ENCODE peak calls at places on chromosomes 2 and 18, in seven cellular contexts. G is trophoblast cell, A is H9, N is H1, J is mesenchymal stem cell, Y is mesendoderm, T is neuronal stem cell. K is an unnamed sample.

GRCh38 chr18:57833441-57834101 is 30.5 kb upstream of the ATP8B1 start:
- DNase-seq in J (peak; percentile 28), G (peak; percentile 31), Y (peak; percentile 64), N (no peak), A (no peak), T (no peak), K (peak; percentile 57)

GRCh38 chr2:179622122-179622521 is 239.3 kb downstream of the ZNF385B start:
- DNase-seq in J (no peak), A (no peak), Y (no peak), T (no peak), G (no peak), N (no peak), K (peak; percentile 81)

GRCh38 chr2:217797170-217797569 is 205.6 kb downstream of the TNS1 start:
- DNase-seq in Y (no peak), J (no peak), A (no peak), T (no peak), G (no peak), N (no peak), K (no peak)

GRCh38 chr2:240626531-240627300 is 1.4 kb downstream of the GPR35 start:
- DNase-seq in T (no peak), J (no peak), Y (no peak), G (no peak), N (no peak), A (peak; percentile 29), K (no peak)

GRCh38 chr2:2742745-2743144 is 411.7 kb upstream of the MYT1L start:
- DNase-seq in J (no peak), N (no peak), T (no peak), G (no peak), A (no peak), Y (no peak), K (no peak)

GRCh38 chr2:871175-871727 is 79.4 kb upstream of the SNTG2 start:
- DNase-seq in Y (no peak), A (peak; percentile 21), N (no peak), G (no peak), T (no peak), J (no peak), K (no peak)

GRCh38 chr18:49812321-49813070 is 837 bp downstream of the ACAA2 start:
- DNase-seq in Y (no peak), N (no peak), G (no peak), A (no peak), T (no peak), J (peak; percentile 57), K (peak; percentile 15)

GRCh38 chr2:168781191-168781818 is 21.1 kb upstream of the NOSTRIN start:
- DNase-seq in T (no peak), N (no peak), Y (no peak), A (no peak), G (no peak), J (no peak), K (no peak)

GRCh38 chr2:53594586-53594918 is 173.1 kb upstream of the CHAC2 start:
- DNase-seq in Y (no peak), N (no peak), J (no peak), G (no peak), T (no peak), A (no peak), K (no peak)

GRCh38 chr2:118732432-118732831 is 115.0 kb downstream of the EN1 start:
- DNase-seq in G (no peak), T (no peak), N (no peak), A (no peak), Y (no peak), J (no peak), K (no peak)

GRCh38 chr2:105798595-105798994 is 53.9 kb downstream of the NCK2 start:
- DNase-seq in A (no peak), N (no peak), Y (no peak), G (no peak), T (no peak), J (peak; percentile 12), K (peak; percentile 23)

GRCh38 chr2:237696471-237696870 is 69.1 kb downstream of the LRRFIP1 start:
- DNase-seq in G (no peak), N (no peak), A (peak; percentile 14), T (no peak), J (peak; percentile 29), Y (no peak), K (no peak)

GRCh38 chr2:58107803-58108710 is 61.5 kb downstream of the VRK2 start:
- DNase-seq in Y (no peak), J (peak; percentile 98), A (no peak), N (no peak), G (peak; percentile 52), T (no peak), K (peak; percentile 97)

GRCh38 chr2:221460136-221460535 is 112.0 kb downstream of the EPHA4 start:
- DNase-seq in J (no peak), Y (no peak), G (no peak), A (no peak), T (no peak), N (no peak), K (no peak)
- H3K23ac ChIP-seq in J (no peak overlapping the region), Y (no peak overlapping the region), G (no peak overlapping the region), A (no peak overlapping the region), T (no peak overlapping the region), N (no peak overlapping the region), K (no peak overlapping the region)

DNA sequence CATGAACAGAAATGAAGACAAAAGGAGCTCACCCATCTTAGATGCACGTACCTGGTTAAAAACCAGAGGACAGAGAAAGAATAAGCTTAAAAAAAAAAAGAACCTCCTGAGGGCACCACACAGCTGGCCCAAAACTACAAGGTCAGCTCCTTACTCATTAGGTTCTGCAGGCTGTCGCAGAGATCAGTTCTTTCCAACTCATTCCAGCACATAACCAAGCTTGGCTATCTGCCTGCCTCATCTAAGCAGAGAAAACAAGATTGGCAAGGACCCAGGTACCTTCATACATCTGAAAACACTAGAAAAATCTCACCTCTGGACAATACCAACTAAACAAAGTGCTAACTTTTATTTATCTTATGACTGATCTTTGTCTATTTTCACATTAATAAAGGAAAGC is 89.9 kb downstream of the NOL10 start:
- DNase-seq in A (no peak), G (peak; percentile 53), J (no peak), Y (no peak), T (no peak), N (no peak), K (no peak)
- H3K23ac ChIP-seq in A (no peak overlapping the region), G (no peak overlapping the region), J (no peak overlapping the region), Y (no peak overlapping the region), T (no peak overlapping the region), N (no peak overlapping the region), K (no peak overlapping the region)

DNA sequence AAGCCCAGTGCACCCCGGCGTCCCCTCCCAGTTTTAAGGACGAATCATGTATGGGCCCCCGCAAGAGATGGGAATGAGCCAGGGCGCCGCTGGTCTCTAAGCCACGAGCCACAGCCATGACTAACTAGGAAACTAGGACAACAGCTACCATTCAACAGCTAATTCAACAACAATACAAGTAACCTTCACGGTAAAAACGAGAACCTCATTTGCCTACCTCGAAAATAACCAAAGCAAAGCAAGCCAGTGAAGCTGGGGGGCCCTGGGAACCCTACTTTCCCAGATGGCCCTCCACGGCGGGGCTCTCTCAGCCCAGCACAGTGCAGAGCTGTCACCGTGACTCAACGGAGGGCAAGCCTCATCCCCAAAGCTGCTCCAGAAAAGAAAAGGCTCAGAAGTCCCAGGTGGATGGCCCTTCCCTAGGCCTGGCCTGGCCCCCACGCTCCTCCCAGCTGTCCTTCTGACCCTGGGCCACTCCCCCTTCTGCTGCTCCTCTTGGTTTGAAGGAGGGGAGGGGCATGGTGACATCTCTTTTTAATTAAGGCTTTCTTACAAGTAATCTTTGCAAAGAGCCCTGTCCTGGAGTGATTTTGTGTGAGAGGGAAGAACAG is 126.3 kb downstream of the HDAC4 start:
- DNase-seq in T (peak; percentile 42), G (no peak), N (no peak), A (peak; percentile 36), J (no peak), Y (no peak), K (peak; percentile 70)
- H3K23ac ChIP-seq in T (no peak overlapping the region), G (no peak overlapping the region), N (no peak overlapping the region), A (no peak overlapping the region), J (no peak overlapping the region), Y (no peak overlapping the region), K (peak overlapping the region; percentile 62)

GRCh38 chr2:117339980-117340379 is 474.5 kb upstream of the DDX18 start:
- DNase-seq in Y (no peak), G (no peak), N (no peak), A (no peak), J (no peak), T (no peak), K (no peak)

GRCh38 chr2:117336496-117336895 is 478.0 kb upstream of the DDX18 start:
- DNase-seq in N (no peak), J (no peak), A (no peak), T (no peak), Y (no peak), G (no peak), K (no peak)

GRCh38 chr2:117342415-117342814 is 472.1 kb upstream of the DDX18 start:
- DNase-seq in A (no peak), Y (no peak), N (no peak), J (no peak), T (no peak), G (no peak), K (no peak)
- H3K23ac ChIP-seq in A (no peak overlapping the region), Y (no peak overlapping the region), N (no peak overlapping the region), J (no peak overlapping the region), T (no peak overlapping the region), G (no peak overlapping the region), K (no peak overlapping the region)

DNA sequence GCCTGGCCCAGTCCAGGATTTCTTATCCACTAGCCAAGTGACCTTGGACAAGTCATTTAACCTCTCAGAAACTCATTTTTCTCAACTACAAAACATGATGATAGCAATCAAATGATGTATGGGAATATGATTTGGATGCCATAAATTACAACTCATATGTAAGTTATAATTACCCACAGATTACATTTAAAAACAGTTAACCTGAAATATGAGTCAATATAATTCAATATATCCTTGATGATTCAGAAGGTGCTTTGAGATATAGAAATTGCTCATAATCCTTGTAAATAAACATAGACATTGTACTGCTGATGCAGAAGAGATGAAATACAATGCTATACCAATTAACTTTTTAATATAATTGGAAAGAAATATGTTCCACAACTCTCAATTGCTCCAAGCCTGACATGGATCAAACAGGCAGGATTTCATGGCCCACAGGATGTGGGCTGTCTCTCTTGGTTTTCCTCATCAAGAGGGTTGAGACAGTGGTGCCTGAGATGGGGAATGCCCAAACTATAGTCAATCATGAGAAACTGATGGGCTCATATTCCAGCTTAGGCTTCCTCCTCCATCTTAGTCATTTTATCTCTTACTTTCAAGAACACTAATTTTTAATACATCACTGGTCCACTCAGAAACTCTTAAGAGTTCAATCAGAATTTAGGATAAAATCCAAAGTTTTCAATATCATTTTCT is 49.5 kb downstream of the NCKAP5 start:
- DNase-seq in Y (no peak), T (no peak), G (no peak), N (no peak), J (no peak), A (no peak), K (peak; percentile 6)
- H3K23ac ChIP-seq in Y (no peak overlapping the region), T (no peak overlapping the region), G (no peak overlapping the region), N (no peak overlapping the region), J (no peak overlapping the region), A (no peak overlapping the region), K (no peak overlapping the region)

DNA sequence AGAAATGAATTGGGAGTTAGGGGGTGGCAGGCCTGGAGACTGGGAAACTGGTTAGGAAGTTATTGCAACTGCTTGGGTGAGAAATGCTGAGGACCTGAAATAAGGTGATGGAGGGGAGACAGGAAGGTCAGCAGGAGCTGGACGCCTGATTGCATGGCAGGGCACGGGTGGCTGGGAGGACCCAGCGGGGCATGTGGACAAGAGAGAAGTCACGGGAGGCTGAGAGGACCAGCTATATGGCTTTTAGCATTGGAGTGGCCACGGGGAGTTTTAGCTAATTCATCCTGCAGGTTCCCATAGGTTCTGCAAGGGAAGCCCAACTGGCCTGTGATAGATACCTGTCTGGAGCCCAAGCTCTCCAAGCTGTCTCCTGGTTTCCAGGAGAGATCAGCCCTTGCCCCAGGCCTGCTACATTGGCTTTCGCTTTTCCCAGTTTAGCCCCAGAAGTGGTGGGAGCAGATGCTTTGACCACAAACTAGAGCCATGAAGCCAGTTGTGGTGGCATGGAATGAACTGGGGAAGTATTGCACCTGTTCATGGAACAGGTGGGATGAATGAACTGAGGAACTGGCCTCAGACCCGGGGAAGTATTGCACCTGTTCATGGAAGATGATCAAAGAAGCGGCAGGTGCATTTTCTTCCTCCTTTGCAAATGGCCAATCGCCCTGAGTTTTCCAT is 93.6 kb upstream of the TAF1B start:
- DNase-seq in J (no peak), Y (no peak), A (no peak), N (no peak), T (no peak), G (no peak), K (no peak)
- H3K23ac ChIP-seq in J (no peak overlapping the region), Y (no peak overlapping the region), A (no peak overlapping the region), N (no peak overlapping the region), T (no peak overlapping the region), G (no peak overlapping the region), K (no peak overlapping the region)

K was measured in IMR-90.